ENCODE peak calls at places on chromosomes 2 and 18, in nine cellular contexts. W is NCI-H1436 treated with DMSO at 0.1 percent for 48 hours; L is cardiac septum; S is nucleus accumbens; Y is endothelial cell; M is mucosa of descending colon; I is CD4-positive, alpha-beta T cell; G is spleen; N is PC-3. T is an unnamed sample.

GRCh38 chr18:11689972-11690570 is 1.0 kb downstream of the GNAL start:
- DNase-seq in S (no peak), Y (no peak), I (no peak), W (no peak), L (no peak), G (no peak), N (no peak), M (peak), T (no peak)

GRCh38 chr2:75064691-75065396 is 106.4 kb downstream of the POLE4 start:
- DNase-seq in M (peak), S (no peak), I (peak), N (peak), W (peak), G (peak), Y (peak), L (no peak), T (peak)

GRCh38 chr18:47254341-47254939 is 3.0 kb upstream of the SKOR2 start:
- DNase-seq in Y (peak), W (no peak), S (no peak), N (peak), I (no peak), M (peak), L (no peak), G (no peak), T (no peak)

GRCh38 chr18:73040247-73040646 is 172.5 kb upstream of the NETO1 start:
- DNase-seq in I (no peak), Y (no peak), L (no peak), W (no peak), N (no peak), G (no peak), M (no peak), S (no peak), T (no peak)

GRCh38 chr2:23549051-23549450 is 164.1 kb downstream of the KLHL29 start:
- DNase-seq in Y (no peak), I (no peak), G (no peak), S (no peak), M (no peak), N (no peak), L (no peak), W (no peak), T (no peak)

GRCh38 chr2:45345331-45346305 is 265.4 kb downstream of the SRBD1 start:
- DNase-seq in I (no peak), N (no peak), G (no peak), S (no peak), M (no peak), Y (no peak), L (no peak), W (no peak), T (no peak)

GRCh38 chr2:118050386-118050785 is 36.5 kb upstream of the CCDC93 start:
- DNase-seq in I (no peak), Y (no peak), L (no peak), G (no peak), W (no peak), N (peak), M (no peak), S (no peak), T (no peak)

GRCh38 chr2:214497489-214497888 is 86.6 kb downstream of the VWC2L start:
- DNase-seq in S (no peak), I (no peak), W (no peak), Y (no peak), M (no peak), N (no peak), G (no peak), L (no peak), T (no peak)

GRCh38 chr2:25586726-25587144 is 86.6 kb downstream of the DTNB start:
- DNase-seq in N (no peak), M (no peak), L (no peak), W (no peak), G (no peak), Y (no peak), I (no peak), S (no peak), T (no peak)

GRCh38 chr18:45522371-45522770 is 92.9 kb upstream of the SLC14A2 start:
- DNase-seq in S (no peak), N (no peak), I (no peak), W (no peak), Y (no peak), M (no peak), G (no peak), L (no peak), T (no peak)

GRCh38 chr2:192697880-192698279 is 503.1 kb upstream of the TMEFF2 start:
- DNase-seq in I (no peak), M (no peak), L (no peak), Y (no peak), W (no peak), N (no peak), G (no peak), S (no peak), T (no peak)

GRCh38 chr2:64023485-64024258 is 4.4 kb upstream of the VPS54 start:
- DNase-seq in L (no peak), I (no peak), Y (no peak), W (no peak), N (no peak), G (no peak), M (peak), S (no peak), T (no peak)

T was measured in hepatic stellate cell.